ENCODE peak calls at places on chromosomes 6 and 20, in ten cellular contexts. One of them, this sample, is unnamed.

GRCh38 chr20:8855315-8855714 is 213.6 kb upstream of the PLCB4 start:
- DNase-seq in left lung: no peak
- DNase-seq in brain microvascular endothelial cell: no peak
- DNase-seq in adrenal gland: no peak
- DNase-seq in PC-3: peak
- DNase-seq in stomach: no peak
- DNase-seq in GM23338: no peak
- DNase-seq in AG04450: no peak
- DNase-seq in fibroblast of lung: peak
- DNase-seq in ovary: peak
- DNase-seq in this sample: no peak

GRCh38 chr6:84193140-84193708 is 34.2 kb downstream of the CEP162 start:
- DNase-seq in ovary: no peak
- DNase-seq in AG04450: no peak
- DNase-seq in GM23338: no peak
- DNase-seq in left lung: no peak
- DNase-seq in brain microvascular endothelial cell: peak
- DNase-seq in stomach: no peak
- DNase-seq in PC-3: peak
- DNase-seq in fibroblast of lung: peak
- DNase-seq in adrenal gland: no peak
- DNase-seq in this sample: peak

GRCh38 chr6:20589266-20589665 is 55.0 kb downstream of the CDKAL1 start:
- DNase-seq in ovary: no peak
- DNase-seq in AG04450: no peak
- DNase-seq in fibroblast of lung: peak
- DNase-seq in brain microvascular endothelial cell: no peak
- DNase-seq in adrenal gland: no peak
- DNase-seq in stomach: no peak
- DNase-seq in PC-3: peak
- DNase-seq in left lung: no peak
- DNase-seq in GM23338: no peak
- DNase-seq in this sample: no peak

GRCh38 chr6:111565316-111566221 is 40.1 kb downstream of the TRAF3IP2 start:
- DNase-seq in stomach: no peak
- DNase-seq in PC-3: peak
- DNase-seq in brain microvascular endothelial cell: no peak
- DNase-seq in adrenal gland: no peak
- DNase-seq in AG04450: no peak
- DNase-seq in left lung: no peak
- DNase-seq in GM23338: peak
- DNase-seq in ovary: no peak
- DNase-seq in fibroblast of lung: no peak
- DNase-seq in this sample: no peak

GRCh38 chr6:168166627-168167026 is 87.6 kb upstream of the FRMD1 start:
- DNase-seq in adrenal gland: no peak
- DNase-seq in stomach: no peak
- DNase-seq in AG04450: no peak
- DNase-seq in GM23338: no peak
- DNase-seq in left lung: no peak
- DNase-seq in fibroblast of lung: no peak
- DNase-seq in ovary: no peak
- DNase-seq in brain microvascular endothelial cell: no peak
- DNase-seq in PC-3: no peak
- DNase-seq in this sample: no peak

GRCh38 chr6:82365011-82365751 is 1.6 kb downstream of the TPBG start:
- DNase-seq in left lung: peak
- DNase-seq in ovary: peak
- DNase-seq in fibroblast of lung: peak
- DNase-seq in brain microvascular endothelial cell: peak
- DNase-seq in GM23338: peak
- DNase-seq in PC-3: peak
- DNase-seq in stomach: peak
- DNase-seq in adrenal gland: no peak
- DNase-seq in AG04450: no peak
- DNase-seq in this sample: no peak

GRCh38 chr6:13248053-13248452 is 80.3 kb downstream of the TBC1D7 start:
- DNase-seq in fibroblast of lung: peak
- DNase-seq in AG04450: peak
- DNase-seq in stomach: no peak
- DNase-seq in PC-3: peak
- DNase-seq in adrenal gland: no peak
- DNase-seq in brain microvascular endothelial cell: peak
- DNase-seq in ovary: no peak
- DNase-seq in left lung: no peak
- DNase-seq in GM23338: peak
- DNase-seq in this sample: peak

GRCh38 chr6:47478233-47479155 is 905 bp downstream of the CD2AP start:
- DNase-seq in ovary: no peak
- DNase-seq in GM23338: peak
- DNase-seq in AG04450: no peak
- DNase-seq in fibroblast of lung: peak
- DNase-seq in left lung: no peak
- DNase-seq in adrenal gland: no peak
- DNase-seq in brain microvascular endothelial cell: no peak
- DNase-seq in PC-3: peak
- DNase-seq in stomach: no peak
- DNase-seq in this sample: no peak

GRCh38 chr20:19583532-19584175 is 174.4 kb upstream of the RIN2 start:
- DNase-seq in fibroblast of lung: peak
- DNase-seq in AG04450: no peak
- DNase-seq in left lung: peak
- DNase-seq in GM23338: peak
- DNase-seq in adrenal gland: peak
- DNase-seq in PC-3: peak
- DNase-seq in brain microvascular endothelial cell: peak
- DNase-seq in stomach: peak
- DNase-seq in ovary: peak
- DNase-seq in this sample: peak

GRCh38 chr20:10672579-10673127 is 1.1 kb downstream of the JAG1 start:
- DNase-seq in AG04450: no peak
- DNase-seq in left lung: peak
- DNase-seq in brain microvascular endothelial cell: no peak
- DNase-seq in stomach: peak
- DNase-seq in PC-3: peak
- DNase-seq in GM23338: peak
- DNase-seq in ovary: peak
- DNase-seq in fibroblast of lung: peak
- DNase-seq in adrenal gland: peak
- DNase-seq in this sample: no peak

GRCh38 chr6:28673800-28674671 is 148.4 kb downstream of the GPX5 start:
- DNase-seq in left lung: no peak
- DNase-seq in stomach: no peak
- DNase-seq in PC-3: peak
- DNase-seq in ovary: peak
- DNase-seq in adrenal gland: no peak
- DNase-seq in AG04450: peak
- DNase-seq in fibroblast of lung: peak
- DNase-seq in brain microvascular endothelial cell: peak
- DNase-seq in GM23338: peak
- DNase-seq in this sample: no peak

GRCh38 chr20:61430228-61430624 is 178.2 kb downstream of the CDH4 start:
- DNase-seq in adrenal gland: no peak
- DNase-seq in PC-3: no peak
- DNase-seq in left lung: no peak
- DNase-seq in ovary: no peak
- DNase-seq in stomach: no peak
- DNase-seq in brain microvascular endothelial cell: no peak
- DNase-seq in fibroblast of lung: no peak
- DNase-seq in GM23338: no peak
- DNase-seq in AG04450: no peak
- DNase-seq in this sample: no peak

DNA sequence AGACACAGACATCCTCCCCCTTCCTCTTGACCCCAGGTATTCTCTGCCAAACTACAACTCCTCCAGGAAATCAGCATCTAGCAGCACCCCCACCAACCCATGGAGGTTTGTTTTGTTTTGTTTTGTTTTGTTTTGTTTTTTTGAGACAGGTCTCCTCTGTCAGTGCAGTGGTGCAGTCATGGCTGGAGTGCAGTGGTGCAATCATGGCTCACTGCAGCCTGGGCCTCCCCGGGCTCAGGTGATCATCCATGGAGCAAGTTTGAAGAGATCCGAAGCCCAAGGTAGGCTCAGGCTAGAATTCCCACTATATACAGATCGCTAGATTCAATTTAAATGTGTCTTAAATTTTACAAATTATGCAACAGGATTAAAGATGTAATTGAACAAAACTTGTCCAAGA is 518.2 kb upstream of the ARID1B start:
- DNase-seq in ovary: no peak
- DNase-seq in brain microvascular endothelial cell: no peak
- DNase-seq in stomach: no peak
- DNase-seq in adrenal gland: no peak
- DNase-seq in AG04450: no peak
- DNase-seq in fibroblast of lung: no peak
- DNase-seq in GM23338: no peak
- DNase-seq in left lung: no peak
- DNase-seq in PC-3: no peak
- DNase-seq in this sample: no peak
- H3K27ac ChIP-seq in ovary: no peak
- H3K27ac ChIP-seq in brain microvascular endothelial cell: no peak
- H3K27ac ChIP-seq in stomach: no peak
- H3K27ac ChIP-seq in adrenal gland: no peak
- H3K27ac ChIP-seq in AG04450: no peak
- H3K27ac ChIP-seq in fibroblast of lung: no peak
- H3K27ac ChIP-seq in GM23338: no peak
- H3K27ac ChIP-seq in left lung: no peak
- H3K27ac ChIP-seq in PC-3: no peak
- H3K27ac ChIP-seq in this sample: no peak

DNA sequence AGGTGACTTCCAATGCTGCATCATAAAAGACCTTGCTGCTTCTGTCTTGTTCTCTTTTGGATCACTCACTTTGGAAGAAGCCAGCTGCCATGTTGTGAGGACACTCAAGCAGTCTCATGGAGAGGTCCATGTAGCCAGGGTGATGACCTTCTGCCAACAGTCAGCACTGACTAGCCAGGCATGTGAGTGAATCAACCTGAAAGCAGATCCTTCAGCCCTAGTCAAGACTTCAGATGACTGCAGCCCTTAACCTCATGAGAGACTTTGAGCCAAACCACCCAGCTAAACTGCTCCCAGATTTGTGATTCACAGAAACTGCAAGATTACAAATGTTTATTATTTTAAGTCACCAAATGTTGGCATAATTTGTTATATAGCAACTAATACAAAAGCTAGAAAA is 86.0 kb upstream of the IYD start:
- DNase-seq in ovary: no peak
- DNase-seq in stomach: no peak
- DNase-seq in PC-3: no peak
- DNase-seq in brain microvascular endothelial cell: no peak
- DNase-seq in GM23338: no peak
- DNase-seq in left lung: no peak
- DNase-seq in fibroblast of lung: peak
- DNase-seq in AG04450: no peak
- DNase-seq in adrenal gland: no peak
- DNase-seq in this sample: no peak
- H3K27ac ChIP-seq in ovary: no peak
- H3K27ac ChIP-seq in stomach: no peak
- H3K27ac ChIP-seq in PC-3: no peak
- H3K27ac ChIP-seq in brain microvascular endothelial cell: no peak
- H3K27ac ChIP-seq in GM23338: no peak
- H3K27ac ChIP-seq in left lung: no peak
- H3K27ac ChIP-seq in fibroblast of lung: no peak
- H3K27ac ChIP-seq in AG04450: no peak
- H3K27ac ChIP-seq in adrenal gland: no peak
- H3K27ac ChIP-seq in this sample: no peak

GRCh38 chr20:44894959-44895358 is 9.5 kb downstream of the YWHAB start:
- DNase-seq in ovary: no peak
- DNase-seq in stomach: no peak
- DNase-seq in GM23338: no peak
- DNase-seq in brain microvascular endothelial cell: no peak
- DNase-seq in adrenal gland: no peak
- DNase-seq in PC-3: no peak
- DNase-seq in left lung: no peak
- DNase-seq in fibroblast of lung: no peak
- DNase-seq in AG04450: no peak
- DNase-seq in this sample: no peak

GRCh38 chr20:44888226-44889103 is 3.0 kb downstream of the YWHAB start:
- DNase-seq in ovary: no peak
- DNase-seq in brain microvascular endothelial cell: no peak
- DNase-seq in stomach: no peak
- DNase-seq in PC-3: peak
- DNase-seq in AG04450: no peak
- DNase-seq in GM23338: no peak
- DNase-seq in left lung: no peak
- DNase-seq in fibroblast of lung: no peak
- DNase-seq in adrenal gland: no peak
- DNase-seq in this sample: peak

GRCh38 chr20:44887466-44887865 is 2.0 kb downstream of the YWHAB start:
- DNase-seq in adrenal gland: no peak
- DNase-seq in fibroblast of lung: no peak
- DNase-seq in left lung: no peak
- DNase-seq in AG04450: no peak
- DNase-seq in GM23338: no peak
- DNase-seq in brain microvascular endothelial cell: no peak
- DNase-seq in ovary: no peak
- DNase-seq in PC-3: no peak
- DNase-seq in stomach: no peak
- DNase-seq in this sample: no peak

GRCh38 chr20:44896583-44896982 is 11.1 kb downstream of the YWHAB start:
- DNase-seq in GM23338: no peak
- DNase-seq in adrenal gland: no peak
- DNase-seq in left lung: no peak
- DNase-seq in fibroblast of lung: peak
- DNase-seq in PC-3: no peak
- DNase-seq in AG04450: no peak
- DNase-seq in ovary: no peak
- DNase-seq in stomach: no peak
- DNase-seq in brain microvascular endothelial cell: no peak
- DNase-seq in this sample: no peak

DNA sequence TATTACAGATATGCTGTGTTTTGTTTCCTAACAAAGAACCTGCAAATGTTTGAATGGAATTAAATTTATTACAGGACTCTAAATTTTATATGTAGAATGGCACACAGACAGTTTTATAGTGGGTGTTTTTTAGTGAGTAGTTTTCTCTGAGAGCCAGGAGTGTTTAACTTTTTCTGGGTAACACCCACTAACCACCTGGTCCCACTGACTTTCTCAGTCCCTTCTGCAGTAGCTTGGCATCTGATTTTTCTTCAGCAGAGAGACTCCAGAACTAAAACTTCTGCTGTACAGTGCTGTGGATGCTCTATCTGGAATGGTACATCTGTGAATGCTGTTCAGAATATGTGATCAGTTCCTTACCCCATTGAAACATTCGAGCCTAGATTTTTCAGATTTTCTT is 6.3 kb downstream of the YWHAB start:
- DNase-seq in AG04450: no peak
- DNase-seq in ovary: no peak
- DNase-seq in PC-3: no peak
- DNase-seq in brain microvascular endothelial cell: no peak
- DNase-seq in left lung: no peak
- DNase-seq in GM23338: no peak
- DNase-seq in fibroblast of lung: no peak
- DNase-seq in stomach: no peak
- DNase-seq in adrenal gland: no peak
- DNase-seq in this sample: no peak
- H3K27ac ChIP-seq in AG04450: no peak
- H3K27ac ChIP-seq in ovary: no peak
- H3K27ac ChIP-seq in PC-3: no peak
- H3K27ac ChIP-seq in brain microvascular endothelial cell: no peak
- H3K27ac ChIP-seq in left lung: no peak
- H3K27ac ChIP-seq in GM23338: no peak
- H3K27ac ChIP-seq in fibroblast of lung: no peak
- H3K27ac ChIP-seq in stomach: no peak
- H3K27ac ChIP-seq in adrenal gland: no peak
- H3K27ac ChIP-seq in this sample: no peak

GRCh38 chr20:26295006-26295405 is 598.4 kb upstream of the ZNF337 start:
- DNase-seq in left lung: no peak
- DNase-seq in AG04450: no peak
- DNase-seq in ovary: no peak
- DNase-seq in PC-3: no peak
- DNase-seq in fibroblast of lung: no peak
- DNase-seq in GM23338: no peak
- DNase-seq in stomach: no peak
- DNase-seq in adrenal gland: no peak
- DNase-seq in brain microvascular endothelial cell: no peak
- DNase-seq in this sample: no peak
- H3K27ac ChIP-seq in left lung: no peak
- H3K27ac ChIP-seq in AG04450: no peak
- H3K27ac ChIP-seq in ovary: no peak
- H3K27ac ChIP-seq in PC-3: no peak
- H3K27ac ChIP-seq in fibroblast of lung: no peak
- H3K27ac ChIP-seq in GM23338: no peak
- H3K27ac ChIP-seq in stomach: no peak
- H3K27ac ChIP-seq in adrenal gland: no peak
- H3K27ac ChIP-seq in brain microvascular endothelial cell: no peak
- H3K27ac ChIP-seq in this sample: no peak